ENCODE peak calls at places on chromosome 7, in five cellular contexts. U is GM23248, C is hepatocyte, Y is OCI-LY7, P is SK-N-SH. K is an unnamed sample.

GRCh38 chr7:157520249-157520648 is 183.4 kb downstream of the DNAJB6 start:
- DNase-seq in U (no peak), C (no peak), Y (peak), P (no peak), K (no peak)

GRCh38 chr7:44587843-44588711 is 6.0 kb upstream of the TMED4 start:
- DNase-seq in U (peak), C (peak), Y (peak), P (peak), K (no peak)

GRCh38 chr7:55534262-55534915 is 37.9 kb downstream of the VOPP1 start:
- DNase-seq in U (peak), C (no peak), Y (peak), P (no peak), K (no peak)

GRCh38 chr7:36887969-36888368 is 163.7 kb upstream of the AOAH start:
- DNase-seq in U (no peak), C (no peak), Y (no peak), P (peak), K (no peak)

GRCh38 chr7:74187915-74188675 is 13.9 kb downstream of the EIF4H start:
- DNase-seq in U (peak), C (no peak), Y (no peak), P (no peak), K (no peak)

GRCh38 chr7:105787793-105788192 is 88.6 kb downstream of the ATXN7L1 start:
- DNase-seq in U (no peak), C (no peak), Y (no peak), P (no peak), K (no peak)

GRCh38 chr7:105920766-105921165 is 42.3 kb upstream of the CDHR3 start:
- DNase-seq in U (peak), C (no peak), Y (no peak), P (no peak), K (no peak)

GRCh38 chr7:16398211-16399017 is 22.9 kb downstream of the CRPPA start:
- DNase-seq in U (peak), C (no peak), Y (no peak), P (no peak), K (no peak)

GRCh38 chr7:138243430-138243829 is 167.2 kb downstream of the AKR1D1 start:
- DNase-seq in U (no peak), C (peak), Y (no peak), P (no peak), K (peak)

GRCh38 chr7:57403601-57404342 is 46.2 kb upstream of the ZNF716 start:
- DNase-seq in U (no peak), C (no peak), Y (no peak), P (peak), K (no peak)

GRCh38 chr7:776992-777520 is 50.0 kb upstream of the PRKAR1B start:
- DNase-seq in U (no peak), C (no peak), Y (no peak), P (no peak), K (no peak)

GRCh38 chr7:132321387-132321786 is 254.9 kb downstream of the PLXNA4 start:
- DNase-seq in U (peak), C (no peak), Y (no peak), P (peak), K (peak)

GRCh38 chr7:151958036-151959010 is 2.1 kb downstream of the GALNTL5 start:
- DNase-seq in U (no peak), C (no peak), Y (no peak), P (no peak), K (no peak)

GRCh38 chr7:5591547-5591899 is 167.9 kb upstream of the TNRC18 start:
- DNase-seq in U (peak), C (peak), Y (no peak), P (peak), K (peak)

GRCh38 chr7:112149734-112150133 is 56.5 kb downstream of the DOCK4 start:
- DNase-seq in U (no peak), C (no peak), Y (no peak), P (no peak), K (no peak)

GRCh38 chr7:141073641-141074161 is at the start of gene TMEM178B:
- DNase-seq in U (peak), C (peak), Y (no peak), P (peak), K (peak)

GRCh38 chr7:70829221-70830059 is 302.5 kb upstream of the GALNT17 start:
- DNase-seq in U (peak), C (peak), Y (peak), P (peak), K (peak)

GRCh38 chr7:132080467-132080866 is 495.8 kb downstream of the PLXNA4 start:
- DNase-seq in U (no peak), C (no peak), Y (no peak), P (no peak), K (no peak)

GRCh38 chr7:151122794-151123484 is 36.7 kb downstream of the AGAP3 start:
- DNase-seq in U (no peak), C (no peak), Y (no peak), P (no peak), K (no peak)

GRCh38 chr7:1850111-1850975 is 180.3 kb downstream of the ELFN1 start:
- DNase-seq in U (no peak), C (no peak), Y (no peak), P (no peak), K (no peak)
- TF ChIP-seq EZH2phosphoT487 in U (no peak), C (no peak), Y (no peak), P (no peak), K (no peak)

DNA sequence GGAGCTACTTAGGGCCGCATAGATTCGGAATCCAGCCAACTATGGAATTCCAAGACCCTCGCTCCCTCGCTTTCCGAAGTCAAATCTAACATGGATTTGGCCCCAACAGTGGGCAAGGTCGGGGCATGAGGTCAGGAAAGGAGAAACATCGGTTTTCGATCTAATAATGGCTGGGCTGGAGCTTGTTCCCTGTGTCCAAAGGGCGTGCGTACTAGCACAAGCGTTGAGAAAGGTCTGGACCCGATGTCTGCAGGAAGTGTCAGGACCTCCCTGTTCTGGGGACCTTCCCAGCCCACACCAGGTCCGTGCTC is 5.0 kb downstream of the FEZF1 start:
- DNase-seq in U (no peak), C (no peak), Y (no peak), P (no peak), K (peak)
- TF ChIP-seq EZH2phosphoT487 in U (no peak), C (no peak), Y (no peak), P (no peak), K (no peak)

DNA sequence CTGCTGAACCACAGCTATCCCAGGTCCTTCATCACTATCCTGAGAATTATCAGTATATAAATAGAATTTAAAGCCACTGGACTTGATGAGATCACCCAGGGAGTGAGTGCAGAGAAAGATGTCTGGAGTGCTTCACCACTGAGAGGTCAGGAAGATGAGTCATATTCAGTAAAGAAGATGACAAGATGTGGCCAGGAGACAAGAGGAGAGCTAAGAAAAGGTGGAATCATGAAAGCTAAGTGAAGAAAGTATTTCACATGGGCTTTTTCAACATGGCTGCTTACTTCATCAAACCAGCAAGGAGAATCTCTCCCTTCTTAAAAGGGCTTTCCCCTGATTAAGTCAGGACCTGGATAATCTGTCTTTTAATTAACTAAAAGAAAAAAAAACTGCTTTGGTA is 9.1 kb upstream of the PRKAR2B start:
- DNase-seq in U (peak), C (peak), Y (no peak), P (peak), K (no peak)
- TF ChIP-seq EZH2phosphoT487 in U (no peak), C (no peak), Y (no peak), P (no peak), K (no peak)

GRCh38 chr7:46003161-46003560 is 82.1 kb upstream of the IGFBP3 start:
- DNase-seq in U (no peak), C (no peak), Y (no peak), P (no peak), K (no peak)

GRCh38 chr7:46004965-46005364 is 83.9 kb upstream of the IGFBP3 start:
- DNase-seq in U (no peak), C (no peak), Y (no peak), P (no peak), K (no peak)

GRCh38 chr7:46006212-46006611 is 85.1 kb upstream of the IGFBP3 start:
- DNase-seq in U (no peak), C (no peak), Y (no peak), P (no peak), K (no peak)

GRCh38 chr7:46006723-46007122 is 85.7 kb upstream of the IGFBP3 start:
- DNase-seq in U (no peak), C (no peak), Y (no peak), P (no peak), K (no peak)

DNA sequence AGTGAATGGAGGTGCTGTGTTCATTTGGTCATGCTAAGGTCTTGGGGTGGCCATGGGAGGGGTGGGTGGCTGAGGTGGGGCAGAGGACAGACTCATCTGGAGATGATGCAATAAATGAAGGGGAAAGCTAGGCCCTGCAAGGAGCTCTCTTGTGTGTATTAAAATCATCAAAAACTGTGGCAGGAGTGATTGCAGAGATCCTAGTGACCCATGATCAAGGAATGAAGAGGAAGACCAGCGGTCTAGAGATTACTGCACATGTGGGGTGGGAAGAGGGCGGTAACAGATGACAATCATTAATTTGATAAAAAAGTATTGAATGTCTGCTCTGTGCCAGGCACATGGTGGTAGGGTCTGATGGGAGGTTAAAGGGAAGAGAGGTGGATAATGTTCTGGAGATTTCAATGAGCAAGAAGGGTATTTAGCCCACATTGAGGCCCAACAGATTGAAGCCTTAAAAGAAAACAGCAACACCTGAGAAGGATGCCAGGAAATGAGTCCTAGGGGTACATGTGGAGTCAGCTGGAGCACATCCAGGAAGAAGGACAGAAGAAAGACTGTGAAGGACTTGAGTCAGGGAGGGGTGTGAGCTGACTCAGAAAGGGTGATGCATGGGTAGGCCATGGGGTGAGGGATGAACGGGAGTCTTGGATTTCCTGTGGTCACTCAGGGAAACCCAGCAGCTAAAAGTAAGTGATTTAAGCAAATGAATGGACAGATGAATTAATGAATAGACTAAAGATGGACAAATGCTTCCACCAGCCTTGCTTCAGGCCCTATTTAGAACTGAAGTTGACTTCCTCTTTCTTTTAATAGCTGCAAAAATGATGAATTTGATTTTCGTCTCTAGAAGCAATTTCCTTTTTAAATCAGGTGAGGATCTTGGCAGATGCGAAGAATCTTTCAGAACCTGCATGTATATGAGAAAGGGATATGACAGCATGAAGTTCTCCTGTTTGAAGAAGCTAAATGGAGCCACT is 83.1 kb upstream of the IGFBP3 start:
- DNase-seq in U (peak), C (no peak), Y (no peak), P (no peak), K (no peak)
- TF ChIP-seq EZH2phosphoT487 in U (no peak), C (no peak), Y (no peak), P (no peak), K (no peak)

GRCh38 chr7:93392984-93393383 is 160.8 kb downstream of the VPS50 start:
- DNase-seq in U (no peak), C (no peak), Y (no peak), P (no peak), K (no peak)

GRCh38 chr7:93390660-93391059 is 158.5 kb downstream of the VPS50 start:
- DNase-seq in U (no peak), C (no peak), Y (no peak), P (no peak), K (no peak)
- TF ChIP-seq EZH2phosphoT487 in U (no peak), C (no peak), Y (no peak), P (no peak), K (no peak)

GRCh38 chr7:33904680-33905388 is 505 bp upstream of the BMPER start:
- DNase-seq in U (peak), C (peak), Y (no peak), P (peak), K (peak)

GRCh38 chr7:33906697-33907096 is 1.4 kb downstream of the BMPER start:
- DNase-seq in U (no peak), C (no peak), Y (no peak), P (no peak), K (no peak)

GRCh38 chr7:33901847-33902246 is 3.5 kb upstream of the BMPER start:
- DNase-seq in U (no peak), C (no peak), Y (no peak), P (no peak), K (peak)

GRCh38 chr7:33905389-33906032 is at the start of gene BMPER:
- DNase-seq in U (peak), C (peak), Y (no peak), P (peak), K (peak)

DNA sequence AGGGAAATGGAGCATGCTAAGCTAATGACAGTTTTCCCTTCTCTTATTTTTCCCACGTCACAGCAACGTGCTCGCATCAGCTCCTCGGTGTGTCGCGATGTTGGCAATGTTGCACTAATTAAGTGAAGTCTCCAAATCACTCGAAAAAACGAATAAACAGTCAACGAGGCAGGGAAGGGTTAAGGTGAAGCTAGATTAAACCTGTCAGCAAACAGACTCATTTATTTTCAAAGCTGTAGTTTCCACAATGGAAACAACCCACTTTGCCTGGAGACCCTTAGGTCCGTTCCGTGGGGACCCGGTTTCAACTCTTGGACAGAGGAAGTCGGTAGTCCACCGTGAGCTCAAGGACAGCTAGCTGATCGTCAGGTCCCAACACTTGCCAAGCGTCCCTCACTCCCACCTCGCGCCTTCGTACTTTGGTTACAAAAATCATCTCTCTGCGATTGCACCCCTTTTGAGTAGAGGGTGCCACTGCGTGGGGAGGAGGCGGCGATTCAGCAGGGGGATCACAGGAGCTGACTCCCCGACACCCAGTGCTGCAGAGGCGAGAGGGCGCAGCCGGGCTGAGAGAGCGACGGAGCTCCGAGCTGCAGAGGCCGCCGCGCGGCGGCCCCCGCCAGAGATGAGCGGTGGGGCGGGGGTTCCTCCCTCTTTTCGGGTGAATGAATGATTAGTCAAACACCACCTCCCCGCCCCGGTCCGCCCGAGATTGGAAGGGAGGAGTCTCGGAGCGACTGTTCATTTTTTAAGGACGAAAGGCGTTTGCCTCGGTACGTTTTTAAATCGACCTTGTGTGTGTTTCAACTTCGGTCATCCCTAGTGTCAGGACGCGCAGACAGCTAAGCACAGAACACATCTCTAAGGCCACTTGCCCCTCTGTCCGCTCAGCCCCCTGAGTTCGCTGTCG is 1.3 kb upstream of the BMPER start:
- DNase-seq in U (peak), C (peak), Y (no peak), P (peak), K (peak)
- TF ChIP-seq EZH2phosphoT487 in U (no peak), C (no peak), Y (no peak), P (no peak), K (peak)

DNA sequence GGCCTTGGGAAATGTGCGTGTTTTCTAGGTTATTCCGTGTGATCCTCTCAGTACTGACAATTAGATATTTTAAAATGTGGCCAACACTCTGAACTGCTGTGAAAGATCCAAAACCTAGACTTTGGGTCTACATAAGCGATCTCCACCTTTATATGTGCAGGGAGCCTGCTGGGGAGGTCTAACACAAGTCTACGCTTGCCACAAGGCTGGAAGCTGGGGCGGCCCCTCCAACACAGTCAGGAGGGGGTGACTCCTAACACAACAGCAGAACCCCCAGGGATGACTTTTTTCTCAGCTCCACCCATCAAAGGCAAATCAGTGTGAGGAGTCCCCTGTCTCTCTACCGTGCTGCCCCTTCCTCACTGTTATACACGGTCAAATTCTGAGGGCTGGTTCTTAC is 202.6 kb downstream of the COBL start:
- DNase-seq in U (no peak), C (no peak), Y (no peak), P (no peak), K (no peak)
- TF ChIP-seq EZH2phosphoT487 in U (no peak), C (no peak), Y (no peak), P (no peak), K (no peak)

GRCh38 chr7:24965831-24966708 is 13.9 kb downstream of the OSBPL3 start:
- DNase-seq in U (no peak), C (peak), Y (peak), P (no peak), K (peak)
- TF ChIP-seq EZH2phosphoT487 in U (no peak), C (no peak), Y (no peak), P (no peak), K (no peak)

K was measured in neural progenitor cell.